ENCODE peak calls at places on chromosomes 3 and 15, in nine cellular contexts. R, A, G, V, L, Y, H, M and E are unnamed samples. For H3K36me3, the result is how much of the 10 kb centered on the place peaks cover.

GRCh38 chr3:96863129-96863740 is 48.8 kb downstream of the EPHA6 start:
- DNase-seq in R (peak), A (no peak), G (peak), V (peak), L (peak), Y (no peak), H (no peak), M (no peak), E (no peak)

GRCh38 chr3:146256851-146257486 is 6.1 kb upstream of the PLSCR4 start:
- DNase-seq in R (no peak), A (no peak), G (no peak), V (no peak), L (no peak), Y (no peak), H (no peak), M (no peak), E (no peak)

GRCh38 chr3:150740733-150741496 is 22.1 kb downstream of the SIAH2 start:
- DNase-seq in R (no peak), A (peak), G (no peak), V (no peak), L (no peak), Y (no peak), H (no peak), M (no peak), E (no peak)

GRCh38 chr15:25693321-25694237 is 169.5 kb downstream of the ATP10A start:
- DNase-seq in R (no peak), A (no peak), G (no peak), V (peak), L (peak), Y (peak), H (peak), M (no peak), E (peak)

GRCh38 chr3:159929181-159929893 is 59.3 kb upstream of the IL12A start:
- DNase-seq in R (peak), A (no peak), G (peak), V (no peak), L (no peak), Y (peak), H (no peak), M (no peak), E (no peak)

GRCh38 chr15:66630801-66631351 is 65.1 kb upstream of the LCTL start:
- DNase-seq in R (no peak), A (peak), G (no peak), V (peak), L (no peak), Y (no peak), H (no peak), M (no peak), E (no peak)

GRCh38 chr3:71104586-71104985 is 478.9 kb downstream of the FOXP1 start:
- DNase-seq in R (no peak), A (no peak), G (no peak), V (no peak), L (no peak), Y (no peak), H (no peak), M (no peak), E (no peak)

GRCh38 chr3:132253262-132253878 is 63.8 kb upstream of the ACP3 start:
- DNase-seq in R (peak), A (no peak), G (peak), V (peak), L (peak), Y (no peak), H (no peak), M (no peak), E (no peak)

GRCh38 chr3:99896482-99896881 is 78.8 kb downstream of the CMSS1 start:
- DNase-seq in R (no peak), A (no peak), G (no peak), V (no peak), L (no peak), Y (no peak), H (no peak), M (no peak), E (no peak)

GRCh38 chr3:66602691-66603090 is 101.9 kb upstream of the LRIG1 start:
- DNase-seq in R (no peak), A (no peak), G (no peak), V (no peak), L (no peak), Y (no peak), H (no peak), M (no peak), E (no peak)

GRCh38 chr15:64599716-64600115 is 139.3 kb downstream of the ZNF609 start:
- DNase-seq in R (no peak), A (no peak), G (no peak), V (no peak), L (no peak), Y (no peak), H (no peak), M (no peak), E (no peak)

GRCh38 chr3:27935492-27935891 is 213.4 kb upstream of the EOMES start:
- DNase-seq in R (no peak), A (no peak), G (no peak), V (no peak), L (no peak), Y (no peak), H (no peak), M (no peak), E (no peak)

GRCh38 chr15:98873441-98874218 is 134.0 kb downstream of the PGPEP1L start:
- DNase-seq in R (no peak), A (no peak), G (no peak), V (no peak), L (no peak), Y (no peak), H (no peak), M (no peak), E (no peak)

GRCh38 chr15:58585668-58586461 is 154.1 kb downstream of the LIPC start:
- DNase-seq in R (no peak), A (no peak), G (no peak), V (no peak), L (peak), Y (no peak), H (no peak), M (no peak), E (no peak)

GRCh38 chr15:62740141-62741004 is 302.2 kb upstream of the TPM1 start:
- DNase-seq in R (no peak), A (no peak), G (no peak), V (no peak), L (no peak), Y (no peak), H (peak), M (no peak), E (no peak)

GRCh38 chr3:174767853-174768382 is 91.2 kb upstream of the NAALADL2 start:
- DNase-seq in R (no peak), A (no peak), G (no peak), V (no peak), L (no peak), Y (no peak), H (no peak), M (no peak), E (no peak)

GRCh38 chr3:66442254-66443249 is 58.3 kb downstream of the LRIG1 start:
- DNase-seq in R (peak), A (peak), G (peak), V (peak), L (no peak), Y (peak), H (peak), M (peak), E (peak)

GRCh38 chr15:99480223-99480810 is 85.5 kb upstream of the MEF2A start:
- DNase-seq in R (no peak), A (no peak), G (no peak), V (no peak), L (no peak), Y (no peak), H (no peak), M (no peak), E (no peak)

GRCh38 chr15:43516801-43517353 is 531 bp upstream of the MAP1A start:
- DNase-seq in R (no peak), A (no peak), G (no peak), V (peak), L (no peak), Y (no peak), H (no peak), M (no peak), E (no peak)

GRCh38 chr3:29240887-29241286 is 40.0 kb upstream of the RBMS3 start:
- DNase-seq in R (no peak), A (no peak), G (no peak), V (no peak), L (no peak), Y (no peak), H (no peak), M (no peak), E (no peak)

GRCh38 chr3:61299981-61300380 is 48.7 kb upstream of the FHIT start:
- DNase-seq in R (no peak), A (no peak), G (no peak), V (no peak), L (no peak), Y (no peak), H (no peak), M (no peak), E (no peak)

GRCh38 chr15:38454687-38455071 is 752 bp downstream of the FAM98B start:
- DNase-seq in R (no peak), A (no peak), G (no peak), V (peak), L (no peak), Y (no peak), H (no peak), M (no peak), E (no peak)

GRCh38 chr3:45527727-45528126 is 66.8 kb upstream of the LIMD1 start:
- DNase-seq in R (no peak), A (no peak), G (no peak), V (no peak), L (no peak), Y (no peak), H (no peak), M (no peak), E (no peak)
- H3K36me3 ChIP-seq in R (under half), A (under half), G (under half), V (under half), L (half or more), Y (under half), H (under half), M (under half), E (under half)

GRCh38 chr3:16481570-16481897 is 32.0 kb downstream of the RFTN1 start:
- DNase-seq in R (no peak), A (no peak), G (no peak), V (no peak), L (no peak), Y (no peak), H (no peak), M (no peak), E (no peak)
- H3K4me3 ChIP-seq in R (no peak), A (no peak), G (no peak), V (no peak), L (peak), Y (no peak), H (no peak), M (no peak), E (no peak)

GRCh38 chr3:172311217-172311616 is 137.0 kb downstream of the GHSR start:
- DNase-seq in R (no peak), A (no peak), G (no peak), V (no peak), L (no peak), Y (no peak), H (no peak), M (no peak), E (no peak)
- H3K36me3 ChIP-seq in R (under half), A (under half), G (under half), V (under half), L (under half), Y (under half), H (under half), M (under half), E (under half)

DNA sequence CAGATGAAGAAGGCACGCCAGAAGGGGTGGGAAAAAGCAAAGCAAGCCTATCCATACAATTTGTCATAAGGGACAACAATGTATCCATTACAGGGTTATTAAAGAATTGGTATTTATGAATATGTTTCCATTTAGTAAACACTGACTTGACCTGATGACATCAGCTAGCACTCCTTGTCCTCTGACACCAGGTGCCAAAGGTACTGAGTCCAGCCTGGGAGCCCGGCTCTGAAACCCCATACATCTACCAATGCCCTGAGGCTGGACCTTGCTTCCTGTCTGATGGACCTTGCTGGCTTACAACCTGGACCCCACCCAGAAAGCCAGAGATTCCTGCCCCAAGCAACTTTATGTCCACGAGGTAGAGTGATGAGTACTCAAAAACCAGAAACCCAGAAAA is 263.0 kb upstream of the ATP11B start:
- DNase-seq in R (no peak), A (no peak), G (no peak), V (no peak), L (no peak), Y (no peak), H (no peak), M (no peak), E (no peak)
- H3K4me3 ChIP-seq in R (no peak), A (no peak), G (no peak), V (no peak), L (no peak), Y (no peak), H (no peak), M (no peak), E (no peak)

GRCh38 chr3:32451049-32451659 is 51.5 kb downstream of the CMTM6 start:
- DNase-seq in R (no peak), A (no peak), G (no peak), V (no peak), L (peak), Y (no peak), H (no peak), M (no peak), E (no peak)
- H3K36me3 ChIP-seq in R (under half), A (under half), G (under half), V (under half), L (under half), Y (under half), H (under half), M (under half), E (under half)

GRCh38 chr3:147943265-147943945 is 534.2 kb downstream of the ZIC1 start:
- DNase-seq in R (no peak), A (no peak), G (no peak), V (no peak), L (no peak), Y (no peak), H (no peak), M (no peak), E (no peak)

GRCh38 chr3:147940400-147940799 is 531.2 kb downstream of the ZIC1 start:
- DNase-seq in R (no peak), A (no peak), G (no peak), V (no peak), L (no peak), Y (no peak), H (no peak), M (no peak), E (no peak)

GRCh38 chr3:147940846-147941245 is 531.7 kb downstream of the ZIC1 start:
- DNase-seq in R (no peak), A (no peak), G (no peak), V (no peak), L (no peak), Y (no peak), H (no peak), M (no peak), E (no peak)

GRCh38 chr3:147941984-147942383 is 532.8 kb downstream of the ZIC1 start:
- DNase-seq in R (no peak), A (no peak), G (no peak), V (no peak), L (no peak), Y (no peak), H (no peak), M (no peak), E (no peak)

GRCh38 chr3:147945968-147946519 is 536.9 kb downstream of the ZIC1 start:
- DNase-seq in R (peak), A (no peak), G (peak), V (peak), L (no peak), Y (no peak), H (peak), M (no peak), E (peak)
- H3K4me3 ChIP-seq in R (no peak), A (peak), G (no peak), V (no peak), L (no peak), Y (no peak), H (peak), M (no peak), E (peak)

GRCh38 chr3:125002414-125002811 is 53.4 kb downstream of the HEG1 start:
- DNase-seq in R (no peak), A (no peak), G (no peak), V (peak), L (no peak), Y (no peak), H (no peak), M (no peak), E (no peak)

GRCh38 chr3:124999317-124999716 is 56.5 kb downstream of the HEG1 start:
- DNase-seq in R (no peak), A (no peak), G (peak), V (no peak), L (no peak), Y (no peak), H (no peak), M (no peak), E (no peak)

GRCh38 chr3:124999897-125000296 is 55.9 kb downstream of the HEG1 start:
- DNase-seq in R (no peak), A (no peak), G (peak), V (no peak), L (no peak), Y (no peak), H (no peak), M (no peak), E (no peak)

GRCh38 chr3:125001557-125002413 is 54.0 kb downstream of the HEG1 start:
- DNase-seq in R (no peak), A (peak), G (no peak), V (no peak), L (no peak), Y (no peak), H (no peak), M (no peak), E (no peak)

GRCh38 chr3:125000661-125001060 is 55.1 kb downstream of the HEG1 start:
- DNase-seq in R (no peak), A (no peak), G (no peak), V (no peak), L (no peak), Y (no peak), H (no peak), M (no peak), E (no peak)
- H3K36me3 ChIP-seq in R (under half), A (under half), G (under half), V (under half), L (under half), Y (under half), H (under half), M (under half), E (under half)

GRCh38 chr3:69791919-69792399 is 52.7 kb downstream of the MITF start:
- DNase-seq in R (no peak), A (no peak), G (no peak), V (peak), L (no peak), Y (no peak), H (no peak), M (no peak), E (no peak)

GRCh38 chr3:69786854-69787253 is 47.6 kb downstream of the MITF start:
- DNase-seq in R (no peak), A (no peak), G (no peak), V (no peak), L (no peak), Y (no peak), H (no peak), M (no peak), E (no peak)

GRCh38 chr3:69785769-69786311 is 46.6 kb downstream of the MITF start:
- DNase-seq in R (no peak), A (no peak), G (no peak), V (no peak), L (no peak), Y (no peak), H (no peak), M (no peak), E (no peak)

GRCh38 chr3:69787436-69788168 is 48.3 kb downstream of the MITF start:
- DNase-seq in R (no peak), A (no peak), G (no peak), V (no peak), L (no peak), Y (no peak), H (no peak), M (no peak), E (no peak)

GRCh38 chr3:69791111-69791510 is 51.8 kb downstream of the MITF start:
- DNase-seq in R (peak), A (no peak), G (peak), V (peak), L (no peak), Y (no peak), H (peak), M (peak), E (peak)
- H3K4me3 ChIP-seq in R (no peak), A (no peak), G (no peak), V (no peak), L (no peak), Y (no peak), H (no peak), M (no peak), E (peak)

DNA sequence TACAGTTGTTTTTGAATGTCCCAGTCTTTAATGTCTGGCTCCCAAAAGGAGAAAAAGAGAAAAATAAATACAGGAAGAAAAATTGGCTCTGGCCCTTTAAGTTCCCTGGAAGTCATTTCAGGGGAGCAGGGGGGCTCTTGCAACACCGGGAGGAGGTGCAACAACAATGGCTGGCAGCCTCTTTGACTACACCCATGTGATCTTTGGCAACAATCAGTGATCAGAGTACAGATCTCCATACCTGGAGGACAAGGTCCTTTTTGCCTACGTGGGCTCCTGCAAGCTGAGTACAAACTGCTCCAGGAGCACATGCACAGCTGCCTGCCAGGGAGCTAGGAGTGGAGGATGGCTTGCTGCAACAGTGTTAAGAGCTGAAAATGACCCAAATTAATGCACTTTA is 63.9 kb downstream of the GLCE start:
- DNase-seq in R (peak), A (peak), G (peak), V (no peak), L (no peak), Y (peak), H (no peak), M (no peak), E (no peak)
- H3K36me3 ChIP-seq in R (under half), A (under half), G (under half), V (under half), L (under half), Y (under half), H (under half), M (under half), E (under half)